ENCODE peak calls at places on chromosomes 16 and 17, in eight cellular contexts. A is stomach, D is endothelial cell of umbilical vein, K is body of pancreas, V is heart left ventricle, G is prostate gland, R is IMR-90, J is ovary. X is an unnamed sample. For H3K4me1 and H3K36me3, the result is how much of the 10 kb centered on the place peaks cover.

GRCh38 chr16:14302031-14302398 is 230.9 kb downstream of the MRTFB start:
- DNase-seq in R (peak), J (no peak), A (peak), G (no peak), D (peak), K (peak), V (peak), X (peak)

GRCh38 chr17:320809-321385 is 31.7 kb downstream of the RPH3AL start:
- DNase-seq in J (no peak), G (no peak), D (no peak), R (no peak), A (no peak), K (peak), V (no peak), X (no peak)

GRCh38 chr17:50902768-50903353 is 36.7 kb upstream of the TOB1 start:
- DNase-seq in R (no peak), J (no peak), G (no peak), K (no peak), V (no peak), D (no peak), A (no peak), X (peak)

GRCh38 chr17:77314601-77315000 is 173.8 kb downstream of the SEC14L1 start:
- DNase-seq in V (no peak), G (no peak), D (no peak), R (no peak), J (peak), A (no peak), K (no peak), X (peak)

GRCh38 chr16:12758670-12759558 is 44.8 kb downstream of the CPPED1 start:
- DNase-seq in K (no peak), A (no peak), G (no peak), D (no peak), R (no peak), J (no peak), V (no peak), X (peak)

GRCh38 chr16:73753931-73754330 is 542.7 kb upstream of the PSMD7 start:
- DNase-seq in G (no peak), D (no peak), K (no peak), V (no peak), A (no peak), J (no peak), R (no peak), X (no peak)

GRCh38 chr16:243348-243747 is 8.7 kb downstream of the FAM234A start:
- DNase-seq in V (no peak), R (no peak), D (no peak), A (no peak), J (no peak), G (no peak), K (no peak), X (peak)

GRCh38 chr16:88345943-88346560 is 36.7 kb upstream of the ZNF469 start:
- DNase-seq in G (no peak), R (no peak), A (no peak), J (no peak), K (no peak), D (no peak), V (no peak), X (no peak)

DNA sequence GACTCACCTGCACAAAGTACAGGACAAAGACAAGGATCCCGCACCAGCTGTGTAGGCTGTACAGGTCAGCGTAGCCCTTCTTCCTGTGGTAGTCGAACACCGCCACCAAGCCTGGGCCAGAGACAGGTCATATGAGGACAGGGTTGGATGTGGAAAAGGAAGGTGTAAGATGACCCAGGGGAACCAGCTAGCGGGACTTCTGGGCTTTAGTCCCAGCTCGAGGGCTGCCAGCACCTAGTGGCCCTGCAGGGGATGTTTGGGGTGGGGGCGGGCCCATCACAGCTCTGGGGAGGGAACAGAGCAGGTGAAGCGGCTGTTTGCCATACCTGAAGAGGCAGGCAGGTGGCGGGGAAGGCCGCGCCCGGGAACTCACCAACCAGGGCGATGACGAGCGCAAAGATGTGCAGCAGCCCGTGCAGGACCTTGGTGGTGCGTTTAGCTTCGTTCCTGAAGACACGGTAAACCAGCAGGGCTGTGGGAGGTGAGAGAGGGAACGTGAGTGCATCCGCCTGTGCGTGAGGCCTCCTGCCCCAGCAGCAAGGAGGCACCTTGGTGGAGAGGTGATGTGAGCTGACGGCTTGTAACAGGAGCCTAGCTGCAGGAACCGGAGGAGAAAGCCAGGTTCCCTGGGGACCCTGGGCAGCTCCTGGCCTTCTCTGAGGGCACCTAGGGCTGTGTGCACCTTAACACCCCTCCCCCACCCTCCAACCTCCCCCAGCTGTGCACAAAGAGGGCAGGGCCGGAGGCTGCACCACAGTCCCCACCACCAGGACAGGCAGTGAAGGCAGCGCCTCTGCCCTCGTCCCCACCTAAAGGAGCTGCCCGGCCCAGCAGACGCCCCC is 10.2 kb downstream of the CYB561 start:
- DNase-seq in K (peak), V (no peak), J (no peak), A (peak), R (no peak), D (no peak), G (peak), X (no peak)
- H3K4me1 ChIP-seq in K (half or more), V (half or more), J (under half), A (half or more), R (under half), D (under half), G (under half), X (half or more)

DNA sequence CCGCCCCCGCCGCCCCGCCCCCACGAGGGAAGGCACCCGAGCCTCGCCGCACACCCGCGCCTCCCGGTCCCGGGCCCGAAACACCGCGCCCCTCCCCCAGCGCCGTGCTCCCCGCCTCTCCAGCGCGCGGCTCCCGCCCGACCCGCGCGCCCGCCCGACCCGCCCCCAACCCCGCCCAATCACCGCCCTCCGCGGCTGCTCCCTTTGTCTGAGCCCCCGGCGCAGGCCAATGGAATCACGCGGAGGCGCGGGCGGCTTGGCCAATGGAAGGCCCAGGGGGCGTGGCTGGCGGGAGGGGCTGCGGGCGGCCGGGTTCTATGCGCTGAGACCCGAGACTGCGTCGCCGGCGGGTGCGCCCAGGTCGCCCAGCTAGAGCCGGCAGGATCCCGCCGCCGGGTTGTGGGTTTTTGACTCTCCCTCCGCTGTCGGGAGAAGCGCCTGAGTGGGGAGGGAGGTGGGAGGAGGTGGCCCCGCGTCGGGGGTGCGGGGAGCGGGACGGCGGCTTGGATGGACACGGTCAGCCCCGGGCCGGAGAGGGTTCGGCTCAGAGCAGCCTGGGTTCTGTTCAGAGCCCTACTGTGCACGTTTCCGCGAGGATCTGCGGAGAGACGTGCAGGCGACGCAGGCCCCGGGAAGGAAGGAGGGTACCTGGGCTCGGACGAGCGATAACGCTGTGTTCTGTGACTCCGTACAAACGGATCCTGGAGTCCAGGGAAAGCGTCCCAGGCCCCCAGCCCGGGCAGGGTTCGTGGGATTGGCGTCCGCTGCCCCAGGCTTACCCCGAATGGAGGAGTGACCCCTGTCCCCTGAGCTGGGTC is 49.0 kb upstream of the BAHCC1 start:
- DNase-seq in D (peak), J (peak), V (peak), R (peak), G (peak), A (peak), K (peak), X (peak)
- TF ChIP-seq POLR2A in D (peak), J (peak), V (no peak), R (peak), G (peak), A (no peak), K (peak), X (peak)

DNA sequence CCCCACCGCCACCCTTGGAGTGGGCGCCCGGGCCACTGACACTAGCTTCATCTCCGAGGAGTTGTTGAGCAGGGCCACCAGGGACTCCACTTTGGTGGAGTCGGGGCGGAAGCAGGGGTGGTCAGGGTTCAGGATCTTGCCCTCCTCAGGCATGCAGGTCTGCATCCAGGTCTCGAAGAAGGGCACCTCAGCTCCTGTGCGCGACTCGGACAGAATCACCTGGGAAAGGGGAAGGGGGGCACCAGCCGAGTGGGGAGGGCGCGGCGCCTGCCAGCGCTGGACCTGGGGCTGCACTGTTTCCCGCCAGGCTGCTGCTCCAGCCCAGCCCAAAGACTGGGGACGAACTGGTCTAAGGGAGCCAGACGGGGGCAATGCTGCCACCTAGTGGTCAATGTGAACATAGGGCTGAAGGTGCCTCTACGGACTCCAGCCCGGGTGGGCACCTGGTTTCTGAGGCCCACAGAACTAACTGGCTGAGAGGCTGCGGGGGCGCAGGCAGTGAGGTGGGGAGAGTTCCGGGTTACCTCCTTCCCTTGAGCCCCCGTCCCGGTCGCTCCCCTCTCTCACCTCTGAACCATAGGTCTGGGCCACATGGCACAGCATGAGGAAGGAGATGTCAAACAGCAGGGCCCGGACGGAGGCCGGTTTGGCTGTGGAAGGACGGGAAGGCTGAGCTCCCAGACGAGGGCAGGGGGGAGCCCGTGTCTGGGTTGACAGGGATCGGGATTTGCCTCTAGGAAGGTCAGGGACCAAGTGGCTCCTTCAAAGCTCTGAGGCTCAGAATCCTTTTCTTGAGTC is 11.8 kb downstream of the CSF3 start:
- DNase-seq in A (peak), R (peak), J (peak), G (peak), K (peak), D (peak), V (peak), X (peak)
- H3K36me3 ChIP-seq in A (half or more), R (half or more), J (under half), G (under half), K (under half), D (under half), V (half or more), X (half or more)

DNA sequence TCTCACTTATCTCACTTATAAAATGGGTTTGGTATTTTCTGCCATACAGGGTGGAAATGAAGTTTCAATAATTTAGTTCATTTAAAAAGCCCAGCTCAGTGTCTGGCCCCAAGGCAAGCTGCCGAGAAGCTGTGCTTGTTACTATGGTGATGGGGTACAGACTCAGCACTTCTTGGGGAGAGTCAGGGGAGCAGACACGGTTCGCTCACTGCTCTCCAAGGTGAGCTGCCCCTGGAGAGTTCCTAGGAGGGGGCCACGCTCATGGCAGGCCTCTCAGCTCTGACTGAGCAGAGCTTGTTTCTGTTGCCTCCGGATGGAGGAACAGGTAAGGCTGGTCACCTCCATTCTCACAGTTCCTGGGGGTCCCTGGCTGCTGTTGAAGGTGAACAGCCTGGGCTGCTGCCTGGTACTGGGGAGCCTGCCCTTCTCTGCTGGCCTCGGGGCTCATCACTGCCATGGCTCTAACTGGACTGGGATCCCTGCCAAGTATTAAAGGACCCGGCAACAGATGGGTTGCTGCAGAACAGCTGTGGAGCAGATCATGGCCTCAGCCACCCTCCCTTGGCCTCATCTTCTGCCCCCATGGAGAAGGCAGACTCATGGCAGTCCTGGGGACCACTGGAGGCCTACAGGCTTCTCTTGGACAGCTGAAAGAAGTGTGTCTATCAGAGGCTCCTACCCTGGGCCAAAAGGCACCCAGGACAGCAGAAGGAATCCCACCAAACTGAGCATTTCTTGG is 25.8 kb upstream of the SPATA32 start:
- DNase-seq in D (no peak), K (peak), R (no peak), A (no peak), G (no peak), J (no peak), V (no peak), X (no peak)
- H3K4me1 ChIP-seq in D (under half), K (half or more), R (under half), A (half or more), G (under half), J (under half), V (half or more), X (under half)

GRCh38 chr17:47190770-47191169 is 1.7 kb upstream of the CDC27 start:
- DNase-seq in A (no peak), V (no peak), K (no peak), R (no peak), G (no peak), J (no peak), D (no peak), X (no peak)

GRCh38 chr17:47188266-47188665 is 829 bp downstream of the CDC27 start:
- DNase-seq in D (peak), G (no peak), V (no peak), A (no peak), J (no peak), K (no peak), R (peak), X (no peak)

GRCh38 chr17:47189732-47190621 is 882 bp upstream of the CDC27 start:
- DNase-seq in G (no peak), R (no peak), J (no peak), V (no peak), A (no peak), D (no peak), K (no peak), X (no peak)

GRCh38 chr17:47192549-47192948 is 3.5 kb upstream of the CDC27 start:
- DNase-seq in V (no peak), A (no peak), G (no peak), R (no peak), J (no peak), D (no peak), K (no peak), X (no peak)

DNA sequence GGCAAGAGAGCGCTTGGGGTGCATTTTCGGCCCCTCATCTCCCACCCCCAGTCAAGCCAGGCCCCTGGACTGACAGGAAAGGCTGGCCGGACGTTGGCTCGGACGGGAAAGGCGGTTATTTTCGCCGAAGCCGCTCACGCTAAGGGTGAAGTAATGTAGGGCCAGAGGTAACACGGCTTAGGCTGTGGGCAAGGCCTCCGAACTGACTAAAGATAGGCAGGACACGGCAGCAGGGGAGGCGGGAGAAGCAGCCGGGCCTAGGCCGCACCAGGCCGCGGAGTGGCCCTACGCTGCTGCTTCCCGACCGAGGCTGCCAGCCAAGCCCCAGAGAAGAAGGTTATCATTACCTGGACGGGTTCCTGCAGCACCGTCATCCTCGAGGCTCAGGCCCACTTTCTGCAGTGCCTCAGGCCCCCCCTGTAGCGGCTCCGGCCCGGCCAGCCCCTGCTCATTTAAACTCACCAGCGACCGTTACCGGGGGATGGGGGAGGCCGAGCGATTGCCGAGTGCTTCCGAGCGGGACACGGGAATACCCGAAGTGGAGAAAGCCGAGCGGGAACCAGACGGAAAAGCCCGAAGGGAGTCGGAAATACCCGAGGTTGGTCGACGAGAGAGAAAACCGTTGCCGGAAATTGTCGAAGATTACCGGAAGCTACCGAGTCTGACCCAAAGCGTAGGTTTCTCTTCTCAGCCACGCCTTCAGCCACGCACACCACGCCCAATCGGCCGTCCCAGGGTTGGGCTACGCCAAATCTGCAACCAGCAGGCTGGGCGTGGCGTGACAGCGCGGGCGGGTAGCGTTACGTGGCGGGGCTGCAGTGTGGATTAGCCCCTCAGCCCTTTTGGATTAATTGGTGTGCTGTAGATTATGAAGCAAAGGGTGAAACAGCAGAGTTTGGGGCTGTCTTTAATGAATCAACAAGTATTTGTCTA is at the start of gene CDC27:
- DNase-seq in A (peak), J (peak), G (peak), D (peak), V (peak), R (peak), K (peak), X (peak)
- TF ChIP-seq POLR2A in A (no peak), J (peak), G (peak), D (peak), V (no peak), R (peak), K (peak), X (no peak)

DNA sequence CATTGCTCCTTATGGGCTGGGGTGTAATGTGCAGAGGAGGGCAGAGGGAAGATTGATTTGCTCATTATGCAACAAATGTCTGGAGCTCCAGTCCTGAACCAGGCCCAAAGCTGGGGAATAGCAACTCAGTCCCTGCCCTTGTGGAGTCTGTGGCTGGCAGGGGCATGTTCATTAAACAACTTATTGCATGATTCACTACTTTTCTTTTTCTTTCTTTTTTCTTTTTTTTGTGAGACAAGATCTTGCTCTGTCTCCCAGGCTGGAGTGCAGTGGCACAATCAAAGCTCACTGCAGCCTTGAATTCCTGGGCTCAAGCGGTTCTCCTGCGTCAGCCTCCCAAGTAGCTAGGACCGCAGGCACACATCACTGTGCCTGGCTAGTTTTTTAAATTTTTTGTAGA is 23.1 kb downstream of the MSI2 start:
- DNase-seq in D (no peak), J (no peak), K (no peak), V (no peak), R (peak), A (no peak), G (no peak), X (no peak)
- H3K36me3 ChIP-seq in D (under half), J (under half), K (under half), V (under half), R (under half), A (under half), G (under half), X (under half)

GRCh38 chr16:55499281-55499680 is 9.6 kb upstream of the LPCAT2 start:
- DNase-seq in D (peak), R (no peak), K (no peak), V (no peak), A (no peak), G (no peak), J (no peak), X (no peak)
- H3K4me1 ChIP-seq in D (half or more), R (under half), K (under half), V (half or more), A (half or more), G (under half), J (under half), X (half or more)

GRCh38 chr16:30535777-30536190 is 1.1 kb upstream of the ZNF747 start:
- DNase-seq in V (peak), R (peak), G (peak), A (peak), D (peak), J (peak), K (peak), X (peak)

GRCh38 chr16:30533748-30534367 is 800 bp downstream of the ZNF747 start:
- DNase-seq in V (no peak), A (no peak), J (no peak), G (no peak), R (no peak), K (no peak), D (no peak), X (no peak)

GRCh38 chr16:30533146-30533522 is 1.5 kb downstream of the ZNF747 start:
- DNase-seq in K (peak), J (no peak), R (no peak), V (no peak), G (no peak), A (peak), D (no peak), X (no peak)

GRCh38 chr16:30534368-30535105 is at the start of gene ZNF747:
- DNase-seq in R (peak), J (peak), D (peak), G (peak), A (peak), K (peak), V (peak), X (peak)

GRCh38 chr16:30535106-30535776 is 583 bp upstream of the ZNF747 start:
- DNase-seq in G (no peak), R (no peak), A (no peak), V (no peak), D (no peak), J (no peak), K (no peak), X (no peak)
- TF ChIP-seq POLR2A in G (no peak), R (no peak), A (no peak), V (no peak), D (no peak), J (no peak), K (no peak), X (no peak)